ENCODE peak calls at places on chromosomes 5 and 9, in ten cellular contexts. K is G401; X is H9; S is HuH-7; P is Panc1; L is KBM-7; V is H54; N is occipital lobe; R is activated CD8-positive, alpha-beta memory T cell treated with anti-CD3 and anti-CD28 coated beads, Interleukin-2, amount 10 ng/mL, durations not matched to agents 7 days and 5 days; T is fibroblast of mammary gland. I is an unnamed sample.

GRCh38 chr9:95102001-95102433 is 215.5 kb downstream of the FANCC start:
- DNase-seq in L (no peak), X (no peak), P (no peak), K (peak; percentile 66), R (no peak), V (no peak), N (peak; percentile 46), S (no peak), T (no peak), I (no peak)

GRCh38 chr5:141810702-141811101 is 67.5 kb downstream of the PCDH1 start:
- DNase-seq in R (no peak), P (no peak), V (no peak), T (no peak), K (no peak), X (no peak), L (no peak), N (no peak), S (no peak), I (no peak)

GRCh38 chr5:172641359-172642045 is 439 bp downstream of the NEURL1B start:
- DNase-seq in R (no peak), X (no peak), T (no peak), V (peak; percentile 61), S (peak; percentile 42), N (no peak), P (no peak), K (no peak), L (peak; percentile 26), I (no peak)

GRCh38 chr5:123401320-123401719 is 21.9 kb downstream of the CEP120 start:
- DNase-seq in P (no peak), L (no peak), S (no peak), N (no peak), X (no peak), R (no peak), V (no peak), K (no peak), T (no peak), I (no peak)

GRCh38 chr5:150356575-150357284 is 767 bp upstream of the TCOF1 start:
- DNase-seq in S (no peak), T (no peak), V (no peak), K (no peak), L (no peak), R (no peak), N (no peak), P (no peak), X (no peak), I (no peak)

GRCh38 chr9:115035872-115036612 is 81.9 kb downstream of the TNC start:
- DNase-seq in P (no peak), R (peak; percentile 86), V (no peak), L (no peak), S (no peak), N (no peak), X (no peak), T (peak; percentile 73), K (no peak), I (no peak)

GRCh38 chr9:73149371-73150067 is 2.1 kb upstream of the ANXA1 start:
- DNase-seq in X (no peak), N (no peak), V (no peak), P (no peak), T (peak; percentile 89), L (peak; percentile 61), R (peak; percentile 61), K (no peak), S (no peak), I (no peak)

GRCh38 chr9:28073278-28073677 is 500.0 kb upstream of the C9orf72 start:
- DNase-seq in R (no peak), V (peak; percentile 4), T (peak; percentile 45), N (no peak), X (no peak), K (peak; percentile 48), L (peak; percentile 27), S (peak; percentile 1), P (no peak), I (no peak)

GRCh38 chr9:21153688-21154608 is 12.3 kb upstream of the IFNW1 start:
- DNase-seq in N (no peak), X (peak; percentile 46), L (peak; percentile 75), R (peak; percentile 53), V (peak; percentile 12), T (peak; percentile 30), K (peak; percentile 23), S (peak; percentile 4), P (peak; percentile 0), I (no peak)

GRCh38 chr9:95508242-95508967 is 8.4 kb downstream of the PTCH1 start:
- DNase-seq in L (no peak), T (no peak), X (no peak), S (no peak), N (no peak), P (no peak), K (no peak), V (no peak), R (no peak), I (peak; percentile 34)

GRCh38 chr5:119285070-119285916 is 70.5 kb upstream of the TNFAIP8 start:
- DNase-seq in V (no peak), R (no peak), L (no peak), S (no peak), K (no peak), N (no peak), X (no peak), T (peak; percentile 16), P (no peak), I (no peak)

GRCh38 chr5:178387061-178387855 is 154.7 kb upstream of the PHYKPL start:
- DNase-seq in S (no peak), T (no peak), X (peak; percentile 17), N (no peak), P (no peak), V (no peak), K (no peak), R (no peak), L (no peak), I (no peak)

GRCh38 chr5:159560073-159560472 is 229.8 kb upstream of the IL12B start:
- DNase-seq in T (no peak), S (no peak), N (no peak), P (no peak), L (no peak), V (no peak), K (no peak), R (no peak), X (no peak), I (no peak)

GRCh38 chr5:94240616-94241287 is 377.7 kb downstream of the KIAA0825 start:
- DNase-seq in T (peak; percentile 66), P (no peak), X (no peak), V (no peak), S (no peak), K (no peak), R (no peak), N (no peak), L (no peak), I (no peak)

GRCh38 chr5:133680830-133681555 is 68.7 kb upstream of the FSTL4 start:
- DNase-seq in N (no peak), P (no peak), R (peak; percentile 25), S (no peak), X (peak; percentile 22), K (no peak), V (no peak), L (no peak), T (no peak), I (no peak)

GRCh38 chr9:85536514-85536913 is 205.2 kb downstream of the AGTPBP1 start:
- DNase-seq in P (no peak), V (no peak), L (no peak), S (no peak), K (no peak), N (no peak), X (no peak), R (no peak), T (peak; percentile 8), I (no peak)

I was measured in memory B cell.